ENCODE peak calls at places on chromosomes 2 and 18, in four cellular contexts. R is thyroid gland, V is IMR-90, N is breast epithelium. Y is an unnamed sample.

GRCh38 chr2:75431276-75431675 is 129.5 kb downstream of the EVA1A start:
- DNase-seq in V (no peak), R (no peak), N (no peak), Y (no peak)

GRCh38 chr2:32772623-32773221 is 144.9 kb downstream of the TTC27 start:
- DNase-seq in V (peak), N (no peak), R (no peak), Y (peak)

GRCh38 chr2:236896677-236897076 is 189.0 kb upstream of the COPS8 start:
- DNase-seq in V (no peak), N (no peak), R (no peak), Y (no peak)

GRCh38 chr2:120771111-120771555 is 35.5 kb downstream of the GLI2 start:
- DNase-seq in R (peak), V (no peak), N (no peak), Y (no peak)

GRCh38 chr2:135701442-135701841 is 40.2 kb upstream of the UBXN4 start:
- DNase-seq in R (no peak), N (no peak), V (peak), Y (peak)

GRCh38 chr18:9608298-9608697 is 6.1 kb downstream of the PPP4R1 start:
- DNase-seq in V (peak), R (no peak), N (no peak), Y (no peak)

GRCh38 chr18:35463050-35463449 is 34.7 kb downstream of the INO80C start:
- DNase-seq in N (no peak), R (peak), V (no peak), Y (peak)

GRCh38 chr2:71831208-71831577 is 316.5 kb downstream of the CYP26B1 start:
- DNase-seq in R (peak), V (peak), N (no peak), Y (peak)

GRCh38 chr18:56795381-56795780 is 144.2 kb downstream of the WDR7 start:
- DNase-seq in N (no peak), V (peak), R (no peak), Y (peak)

GRCh38 chr18:3199942-3200645 is 19.7 kb downstream of the MYOM1 start:
- DNase-seq in N (no peak), V (no peak), R (no peak), Y (no peak)

GRCh38 chr2:121333834-121334558 is 49.0 kb upstream of the TFCP2L1 start:
- DNase-seq in V (no peak), N (no peak), R (no peak), Y (no peak)

GRCh38 chr2:69375494-69376353 is 11.3 kb downstream of the GFPT1 start:
- DNase-seq in R (no peak), N (no peak), V (peak), Y (peak)

GRCh38 chr2:239250216-239251071 is 150.4 kb downstream of the HDAC4 start:
- DNase-seq in N (no peak), V (no peak), R (peak), Y (no peak)

GRCh38 chr2:142222715-142223114 is 91.9 kb upstream of the LRP1B start:
- DNase-seq in N (no peak), V (no peak), R (no peak), Y (no peak)

GRCh38 chr2:103991591-103991990 is 862.3 kb upstream of the POU3F3 start:
- DNase-seq in R (no peak), N (no peak), V (no peak), Y (no peak)

GRCh38 chr2:189982777-189983394 is 79.6 kb downstream of the MSTN start:
- DNase-seq in R (no peak), N (no peak), V (no peak), Y (peak)

GRCh38 chr2:46376586-46377286 is 79.5 kb downstream of the EPAS1 start:
- DNase-seq in V (no peak), N (no peak), R (no peak), Y (no peak)

GRCh38 chr2:62966995-62967394 is 83.6 kb upstream of the OTX1 start:
- DNase-seq in R (no peak), V (no peak), N (no peak), Y (no peak)

GRCh38 chr2:12679550-12680072 is 37.1 kb upstream of the TRIB2 start:
- DNase-seq in N (no peak), V (no peak), R (no peak), Y (no peak)

DNA sequence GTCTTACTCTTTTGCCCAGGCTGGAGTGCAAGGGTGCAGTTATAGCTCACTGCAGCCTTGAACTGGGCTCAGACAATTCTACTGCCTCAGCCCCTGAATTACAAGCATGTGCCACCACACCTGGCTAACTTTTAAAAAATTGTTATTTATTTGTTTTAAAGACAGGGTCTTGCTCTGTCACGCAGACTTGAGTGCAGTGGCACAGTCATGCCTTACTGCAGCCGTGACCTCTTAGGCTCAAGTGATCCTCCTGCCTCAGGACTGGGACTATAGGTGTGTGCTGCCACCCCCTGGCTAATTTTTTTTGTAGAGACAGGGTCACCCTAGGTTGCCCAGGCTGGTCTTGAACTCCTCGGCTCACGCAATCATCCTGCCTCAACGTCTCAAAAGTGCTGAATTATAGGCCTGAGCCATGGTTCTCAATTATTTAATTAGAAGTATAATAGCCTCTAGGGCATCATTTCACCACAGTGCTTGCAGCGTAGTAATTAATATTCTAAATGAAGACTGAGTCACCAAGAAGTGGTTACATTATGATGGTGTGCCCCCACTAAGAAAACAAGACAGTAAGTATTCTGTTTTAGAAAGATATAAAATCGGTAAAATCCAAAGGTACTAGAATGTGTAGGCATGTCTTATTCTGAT is 69.6 kb downstream of the EML4 start:
- DNase-seq in R (peak), N (peak), V (no peak), Y (peak)
- TF ChIP-seq CTCF in R (peak), N (peak), V (peak), Y (peak)

DNA sequence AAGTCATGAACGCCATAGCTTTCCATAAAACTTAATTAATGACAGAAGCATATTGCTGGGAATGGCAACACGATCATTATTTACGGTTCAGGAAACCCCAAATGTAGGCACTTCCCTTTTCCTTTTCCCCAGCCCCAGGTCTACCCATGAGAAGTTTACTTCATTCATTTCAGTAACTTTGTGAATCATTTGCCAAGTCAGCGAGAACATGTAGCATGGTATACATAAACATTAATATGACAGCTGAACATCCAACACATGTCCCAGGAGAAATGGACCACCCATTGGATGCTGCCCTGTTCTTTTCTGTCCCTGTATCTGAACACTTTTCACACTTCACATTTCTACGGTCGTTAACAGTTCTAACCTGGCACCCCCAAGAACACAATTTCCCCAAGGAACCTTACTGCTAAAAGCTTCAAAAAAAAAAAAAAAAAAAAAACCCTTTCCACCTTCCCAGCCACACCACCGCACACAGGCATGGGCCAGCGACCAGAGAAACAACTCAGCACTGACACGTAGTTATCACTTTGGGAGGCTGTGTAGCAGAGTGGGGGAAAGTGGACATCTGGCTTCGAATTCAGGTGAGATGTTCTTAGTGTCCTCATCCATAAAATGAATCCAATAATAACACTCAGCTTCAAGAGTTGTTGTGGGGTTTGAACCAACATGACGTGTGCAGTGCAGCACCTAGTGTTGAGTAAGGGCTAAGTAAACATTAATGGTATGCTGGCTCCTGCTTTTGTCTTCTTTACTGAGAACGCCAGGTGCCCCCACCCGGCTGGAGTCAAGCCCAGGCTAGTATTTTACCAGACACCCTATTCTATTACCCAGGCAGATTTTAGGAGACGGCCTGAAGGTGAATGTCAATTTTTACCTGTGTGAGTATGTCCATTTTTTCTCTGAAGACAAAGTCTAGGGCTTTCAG is 371.5 kb downstream of the LNPK start:
- DNase-seq in V (no peak), N (no peak), R (no peak), Y (peak)
- TF ChIP-seq CTCF in V (no peak), N (no peak), R (no peak), Y (no peak)

GRCh38 chr18:8609711-8610441 is 639 bp downstream of the RAB12 start:
- DNase-seq in R (peak), V (no peak), N (no peak), Y (no peak)

GRCh38 chr18:8605974-8606373 is 3.3 kb upstream of the RAB12 start:
- DNase-seq in V (no peak), N (no peak), R (no peak), Y (no peak)

GRCh38 chr18:8610442-8610801 is 1.2 kb downstream of the RAB12 start:
- DNase-seq in N (no peak), R (peak), V (peak), Y (peak)

GRCh38 chr18:8608795-8609673 is at the start of gene RAB12:
- DNase-seq in V (peak), R (peak), N (peak), Y (peak)

DNA sequence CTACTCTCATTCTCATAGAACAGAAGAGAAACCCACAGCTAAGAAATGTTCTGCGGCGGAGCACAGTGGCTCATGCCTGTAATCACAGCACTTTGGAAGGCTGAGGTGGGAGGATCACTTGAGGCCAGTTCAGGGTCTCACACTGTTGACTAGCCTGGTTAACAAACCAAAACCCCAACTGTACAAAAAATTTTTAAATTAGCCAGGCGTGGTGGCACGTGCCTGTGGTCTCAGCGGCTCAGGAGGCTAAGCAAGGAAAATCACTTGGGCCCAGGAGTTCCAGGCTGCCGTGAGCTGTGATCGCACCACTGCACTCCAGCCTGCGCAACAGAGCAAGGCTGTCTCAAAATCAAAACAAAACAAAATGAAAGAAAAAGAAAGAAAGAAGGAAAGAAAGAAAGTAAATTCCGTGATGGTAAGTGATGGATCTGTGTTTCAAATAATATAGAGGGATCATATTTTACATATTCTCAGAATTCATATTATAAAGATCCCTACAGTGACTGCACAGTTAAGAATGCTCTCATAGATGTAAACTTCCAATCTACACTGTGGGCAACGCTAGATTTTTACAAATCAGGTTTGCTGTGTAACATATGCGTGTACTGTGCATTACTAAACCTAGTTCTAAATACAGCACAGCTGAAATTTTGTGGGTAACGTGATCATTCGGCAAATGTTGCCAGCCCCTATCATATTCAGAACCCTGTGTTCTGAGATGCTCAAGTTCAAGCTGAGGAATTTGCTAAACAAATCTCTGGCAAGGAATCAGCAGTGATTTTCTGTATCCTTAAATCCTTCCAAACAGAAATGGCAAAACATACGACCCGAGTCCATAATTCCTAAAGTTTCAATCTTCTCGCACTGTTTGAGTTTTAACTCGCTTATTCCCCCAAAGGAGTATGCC is 1.2 kb upstream of the RAB12 start:
- DNase-seq in V (peak), R (peak), N (no peak), Y (peak)
- TF ChIP-seq CTCF in V (no peak), R (no peak), N (no peak), Y (no peak)

GRCh38 chr18:37847544-37847943 is 281.9 kb upstream of the CELF4 start:
- DNase-seq in N (no peak), R (no peak), V (no peak), Y (no peak)
- TF ChIP-seq CTCF in N (no peak), R (no peak), V (no peak), Y (no peak)